ENCODE peak calls at places on chromosomes 12 and 14, in five cellular contexts. F is A549, C is kidney, M is pancreas, S is thoracic aorta. N is an unnamed sample.

GRCh38 chr12:108773798-108774788 is 42.8 kb upstream of the CORO1C start:
- DNase-seq in F (peak), C (peak), M (no peak), S (peak), N (peak)

GRCh38 chr12:95083471-95083870 is 10.1 kb upstream of the NR2C1 start:
- DNase-seq in F (no peak), C (no peak), M (no peak), S (no peak), N (no peak)

GRCh38 chr12:67648306-67649164 is at the start of gene DYRK2:
- DNase-seq in F (peak), C (peak), M (peak), S (peak), N (peak)

GRCh38 chr12:124208469-124208868 is 86.4 kb upstream of the RFLNA start:
- DNase-seq in F (no peak), C (no peak), M (no peak), S (no peak), N (no peak)

GRCh38 chr12:39240573-39240972 is 202.3 kb downstream of the KIF21A start:
- DNase-seq in F (no peak), C (no peak), M (no peak), S (no peak), N (no peak)

GRCh38 chr14:59306775-59307174 is 118.3 kb downstream of the DAAM1 start:
- DNase-seq in F (peak), C (no peak), M (no peak), S (no peak), N (no peak)

GRCh38 chr14:23154876-23155587 is 28.4 kb downstream of the SLC7A8 start:
- DNase-seq in F (peak), C (peak), M (peak), S (peak), N (peak)

GRCh38 chr14:21846227-21846885 is 172.7 kb upstream of the OR4E1 start:
- DNase-seq in F (peak), C (no peak), M (no peak), S (no peak), N (peak)

GRCh38 chr12:80316141-80316700 is 127.8 kb upstream of the PTPRQ start:
- DNase-seq in F (no peak), C (no peak), M (no peak), S (no peak), N (no peak)

GRCh38 chr12:113089839-113090238 is 33.3 kb downstream of the DTX1 start:
- DNase-seq in F (no peak), C (no peak), M (no peak), S (no peak), N (no peak)

GRCh38 chr12:27280412-27280811 is 36.3 kb downstream of the STK38L start:
- DNase-seq in F (no peak), C (no peak), M (no peak), S (no peak), N (peak)

GRCh38 chr12:124646385-124647230 is 79.2 kb upstream of the NCOR2 start:
- DNase-seq in F (no peak), C (no peak), M (no peak), S (no peak), N (no peak)

GRCh38 chr12:19144985-19145384 is 15.5 kb downstream of the PLEKHA5 start:
- DNase-seq in F (no peak), C (no peak), M (no peak), S (no peak), N (peak)

GRCh38 chr12:51320695-51321320 is 3.2 kb downstream of the BIN2 start:
- DNase-seq in F (peak), C (no peak), M (no peak), S (no peak), N (no peak)

GRCh38 chr14:75448209-75448608 is 20.4 kb downstream of the JDP2 start:
- DNase-seq in F (no peak), C (no peak), M (no peak), S (no peak), N (no peak)

GRCh38 chr12:83225806-83226205 is 539.1 kb downstream of the TMTC2 start:
- DNase-seq in F (no peak), C (no peak), M (no peak), S (no peak), N (no peak)

GRCh38 chr14:52094871-52095270 is 26.0 kb upstream of the NID2 start:
- DNase-seq in F (no peak), C (no peak), M (no peak), S (no peak), N (no peak)

GRCh38 chr14:21723431-21724045 is 49.9 kb upstream of the OR4E1 start:
- DNase-seq in F (peak), C (no peak), M (no peak), S (no peak), N (peak)

GRCh38 chr12:93242154-93242958 is 135.4 kb upstream of the NUDT4 start:
- DNase-seq in F (no peak), C (no peak), M (no peak), S (no peak), N (no peak)

GRCh38 chr14:88503754-88504406 is 50.9 kb downstream of the PTPN21 start:
- DNase-seq in F (no peak), C (no peak), M (no peak), S (no peak), N (no peak)

GRCh38 chr14:72679106-72679505 is 214.8 kb downstream of the DPF3 start:
- DNase-seq in F (no peak), C (no peak), M (no peak), S (no peak), N (no peak)

GRCh38 chr14:32508281-32508680 is 179.2 kb downstream of the AKAP6 start:
- DNase-seq in F (no peak), C (no peak), M (no peak), S (no peak), N (no peak)

GRCh38 chr12:124381454-124382207 is 86.7 kb downstream of the RFLNA start:
- DNase-seq in F (peak), C (peak), M (peak), S (peak), N (peak)

GRCh38 chr12:52822771-52823510 is 9.0 kb upstream of the KRT4 start:
- DNase-seq in F (no peak), C (no peak), M (no peak), S (no peak), N (no peak)

GRCh38 chr12:131827961-131828534 is at the start of gene MMP17:
- DNase-seq in F (peak), C (no peak), M (no peak), S (no peak), N (no peak)

GRCh38 chr14:55382483-55382882 is 29.1 kb downstream of the ATG14 start:
- DNase-seq in F (no peak), C (no peak), M (no peak), S (no peak), N (no peak)
- H3K27ac ChIP-seq in F (no peak), C (no peak), M (no peak), S (peak), N (no peak)

GRCh38 chr14:101819251-101819990 is 57.9 kb downstream of the PPP2R5C start:
- DNase-seq in F (no peak), C (no peak), M (no peak), S (no peak), N (peak)

GRCh38 chr14:101814869-101815268 is 53.4 kb downstream of the PPP2R5C start:
- DNase-seq in F (no peak), C (no peak), M (no peak), S (no peak), N (no peak)

GRCh38 chr14:101815994-101816393 is 54.5 kb downstream of the PPP2R5C start:
- DNase-seq in F (no peak), C (no peak), M (no peak), S (no peak), N (no peak)

GRCh38 chr14:101820283-101820798 is 58.8 kb downstream of the PPP2R5C start:
- DNase-seq in F (no peak), C (no peak), M (no peak), S (no peak), N (no peak)

GRCh38 chr14:101817511-101818001 is 56.0 kb downstream of the PPP2R5C start:
- DNase-seq in F (no peak), C (no peak), M (no peak), S (no peak), N (no peak)
- H3K4me3 ChIP-seq in F (no peak), C (no peak), M (no peak), S (no peak), N (no peak)

GRCh38 chr12:22231836-22232235 is 102.7 kb downstream of the ST8SIA1 start:
- DNase-seq in F (peak), C (no peak), M (no peak), S (no peak), N (no peak)

GRCh38 chr12:22228022-22228875 is 106.3 kb downstream of the ST8SIA1 start:
- DNase-seq in F (no peak), C (no peak), M (no peak), S (no peak), N (no peak)

GRCh38 chr12:22230280-22230794 is 104.2 kb downstream of the ST8SIA1 start:
- DNase-seq in F (peak), C (no peak), M (no peak), S (no peak), N (no peak)

GRCh38 chr12:22231078-22231477 is 103.4 kb downstream of the ST8SIA1 start:
- DNase-seq in F (no peak), C (no peak), M (no peak), S (no peak), N (no peak)

DNA sequence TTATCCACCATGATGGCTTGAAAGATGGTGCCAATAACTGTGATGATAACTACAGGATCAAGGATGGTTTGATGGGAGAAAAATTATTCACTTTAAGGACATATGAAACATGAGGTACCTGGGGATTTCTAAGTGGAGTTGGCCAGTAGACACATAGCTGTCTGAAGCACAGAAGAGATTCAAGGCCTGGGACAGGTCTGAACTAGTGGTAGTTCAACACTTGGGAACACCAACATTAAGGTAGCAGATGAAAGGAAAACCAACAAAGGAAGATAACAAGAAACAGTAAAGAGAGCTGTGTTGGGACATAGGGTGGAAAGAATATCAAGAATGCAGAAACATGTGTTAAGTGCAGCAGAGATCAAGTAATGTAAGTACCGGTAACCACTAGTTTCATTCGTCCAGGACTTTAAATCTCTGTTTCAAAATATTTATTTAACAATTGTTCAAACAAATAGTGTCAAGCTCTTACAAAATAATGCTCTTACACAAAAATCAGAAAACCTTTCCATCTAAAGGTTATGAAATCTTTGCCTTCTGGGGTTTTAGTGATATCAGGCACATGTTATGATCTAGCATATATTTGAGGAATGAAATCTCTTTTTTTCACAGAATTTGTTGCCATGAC is 104.7 kb downstream of the ST8SIA1 start:
- DNase-seq in F (peak), C (no peak), M (no peak), S (no peak), N (no peak)
- H3K27ac ChIP-seq in F (peak), C (no peak), M (no peak), S (no peak), N (no peak)

GRCh38 chr14:102770147-102770909 is 6.9 kb upstream of the TRAF3 start:
- DNase-seq in F (no peak), C (peak), M (no peak), S (no peak), N (no peak)
- H3K4me3 ChIP-seq in F (no peak), C (no peak), M (no peak), S (no peak), N (no peak)

DNA sequence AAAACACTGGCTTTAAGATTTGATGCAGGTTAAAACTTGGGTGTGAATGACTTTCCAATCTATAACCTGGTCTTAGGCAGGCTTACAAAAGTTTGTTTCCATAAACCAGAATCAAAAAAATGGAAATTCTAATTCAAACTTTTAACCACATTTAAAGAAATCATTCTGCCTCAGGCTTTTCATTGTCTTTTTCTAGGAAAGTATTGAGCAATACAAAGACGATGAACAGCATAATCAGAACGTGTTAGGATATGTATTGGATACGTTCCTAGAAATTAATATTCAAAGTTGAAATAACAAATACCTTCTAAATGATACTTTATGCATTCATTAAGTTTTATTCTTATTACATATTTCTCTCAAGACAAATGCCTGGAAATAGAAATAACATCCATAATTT is 172.9 kb downstream of the CEP128 start:
- DNase-seq in F (no peak), C (no peak), M (no peak), S (no peak), N (no peak)
- H3K27ac ChIP-seq in F (no peak), C (no peak), M (no peak), S (no peak), N (no peak)

GRCh38 chr12:9868951-9869306 is 225 bp downstream of the CLEC2B start:
- DNase-seq in F (no peak), C (no peak), M (no peak), S (no peak), N (no peak)

GRCh38 chr12:9866786-9867379 is 2.3 kb downstream of the CLEC2B start:
- DNase-seq in F (no peak), C (no peak), M (no peak), S (no peak), N (no peak)

GRCh38 chr12:9868271-9868815 is 811 bp downstream of the CLEC2B start:
- DNase-seq in F (no peak), C (no peak), M (no peak), S (no peak), N (peak)

GRCh38 chr12:9869307-9870161 is at the start of gene CLEC2B:
- DNase-seq in F (peak), C (no peak), M (no peak), S (no peak), N (peak)

DNA sequence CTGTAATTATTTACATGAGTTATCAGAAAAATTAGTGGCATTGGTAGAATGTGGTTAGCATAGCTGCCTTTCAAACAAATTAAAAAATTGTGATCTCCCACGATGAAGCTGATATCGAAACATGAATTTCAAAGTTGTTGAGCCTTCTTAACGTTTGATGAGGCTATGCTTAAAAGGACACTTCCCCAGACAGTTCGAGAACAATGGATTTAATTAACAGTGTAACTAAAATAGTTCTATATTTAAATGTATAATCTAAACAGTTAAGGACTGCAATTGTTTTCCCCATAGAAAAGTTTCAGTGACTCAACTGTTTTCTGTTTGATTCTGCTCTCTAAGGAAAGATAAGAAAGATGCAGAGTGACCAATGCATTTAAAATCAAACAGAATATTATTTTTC is 1.6 kb downstream of the CLEC2B start:
- DNase-seq in F (no peak), C (no peak), M (no peak), S (no peak), N (no peak)
- H3K4me3 ChIP-seq in F (no peak), C (peak), M (peak), S (peak), N (no peak)

DNA sequence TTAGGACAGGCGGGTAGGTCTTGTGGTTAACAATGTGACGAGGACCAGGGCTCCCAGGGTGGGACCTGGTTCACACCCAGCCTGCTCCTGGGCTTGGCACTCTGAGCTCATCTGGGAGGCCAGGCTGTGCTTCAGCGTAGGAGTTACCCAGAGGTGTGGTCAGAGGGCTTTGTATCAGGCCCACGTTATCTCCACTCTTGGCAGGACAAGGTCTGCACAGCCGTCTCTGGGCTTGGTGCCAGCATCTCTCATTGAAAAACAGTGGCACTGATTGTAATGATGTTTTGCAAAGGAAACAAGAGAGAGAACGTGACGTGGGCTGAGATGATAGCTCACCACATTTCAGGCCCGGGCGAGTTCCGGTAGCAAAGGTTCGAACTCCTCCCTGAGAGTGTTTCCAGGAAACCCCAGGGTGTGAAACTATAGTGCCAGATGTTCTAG is 227.1 kb downstream of the KTN1 start:
- DNase-seq in F (peak), C (peak), M (peak), S (peak), N (peak)
- H3K27ac ChIP-seq in F (peak), C (peak), M (peak), S (no peak), N (peak)

GRCh38 chr14:56996721-56997399 is 186.6 kb upstream of the OTX2 start:
- DNase-seq in F (no peak), C (no peak), M (no peak), S (no peak), N (no peak)

GRCh38 chr14:56995010-56995409 is 184.7 kb upstream of the OTX2 start:
- DNase-seq in F (peak), C (no peak), M (no peak), S (no peak), N (no peak)

DNA sequence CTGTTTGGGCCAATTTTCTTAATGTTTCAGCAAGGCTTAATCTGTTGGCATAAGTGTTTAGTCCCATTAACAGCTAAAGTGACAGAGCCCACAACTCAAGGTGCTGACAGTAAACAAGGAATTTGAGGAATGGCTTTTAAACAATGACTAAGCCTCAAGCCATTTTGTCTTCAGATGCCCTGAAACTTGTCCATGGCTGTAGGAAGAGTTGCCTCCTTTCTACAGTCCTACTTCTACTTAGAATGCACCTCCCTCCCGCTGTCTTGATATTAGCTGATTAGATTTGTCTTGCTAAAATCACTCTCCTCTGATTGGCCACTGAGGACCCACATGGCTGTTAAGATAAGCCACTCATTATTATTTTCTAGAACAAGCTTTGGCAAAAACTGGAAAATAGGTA is 188.4 kb upstream of the OTX2 start:
- DNase-seq in F (no peak), C (no peak), M (no peak), S (no peak), N (no peak)
- H3K4me3 ChIP-seq in F (no peak), C (no peak), M (no peak), S (no peak), N (no peak)

N was measured in small intestine.